ENCODE peak calls at places on chromosome 14, in seven cellular contexts. J is BJ, Y is lung, Q is prostate gland, A is breast epithelium, R is uterus, K is Peyer's patch. N is an unnamed sample. For H3K36me3, the result is how much of the 10 kb centered on the place peaks cover.

GRCh38 chr14:29851397-29851796 is 76.2 kb downstream of the PRKD1 start:
- DNase-seq in Q (no peak), A (no peak), K (no peak), R (no peak), J (no peak), Y (no peak), N (no peak)

GRCh38 chr14:32657081-32657480 is 281.6 kb upstream of the NPAS3 start:
- DNase-seq in Y (peak), R (no peak), K (no peak), J (no peak), Q (no peak), A (no peak), N (no peak)

GRCh38 chr14:96255501-96256366 is at the start of gene BDKRB1:
- DNase-seq in J (peak), A (no peak), Y (no peak), Q (no peak), R (no peak), K (peak), N (no peak)

GRCh38 chr14:59912443-59912842 is 7.5 kb upstream of the LRRC9 start:
- DNase-seq in J (no peak), Y (no peak), Q (no peak), K (no peak), A (no peak), R (no peak), N (no peak)

GRCh38 chr14:67413806-67414769 is 2.1 kb upstream of the PLEK2 start:
- DNase-seq in K (no peak), Q (no peak), A (no peak), Y (no peak), R (no peak), J (peak), N (no peak)

GRCh38 chr14:99677231-99677891 is 6.7 kb upstream of the CYP46A1 start:
- DNase-seq in R (no peak), K (no peak), J (no peak), A (no peak), Y (peak), Q (no peak), N (no peak)

GRCh38 chr14:47539065-47539464 is 136.3 kb downstream of the MDGA2 start:
- DNase-seq in Y (no peak), K (no peak), J (no peak), Q (no peak), R (no peak), A (no peak), N (no peak)

GRCh38 chr14:72745546-72745945 is 148.4 kb downstream of the DPF3 start:
- DNase-seq in A (no peak), Q (peak), Y (no peak), K (no peak), J (peak), R (no peak), N (no peak)

GRCh38 chr14:89473979-89474378 is 56.9 kb upstream of the FOXN3 start:
- DNase-seq in A (no peak), K (no peak), Y (no peak), R (no peak), J (no peak), Q (no peak), N (no peak)

GRCh38 chr14:56244138-56244789 is 126.1 kb downstream of the PELI2 start:
- DNase-seq in J (peak), Y (no peak), K (no peak), A (no peak), Q (no peak), R (no peak), N (no peak)

GRCh38 chr14:99626041-99626648 is 18.8 kb upstream of the HHIPL1 start:
- DNase-seq in Y (no peak), R (no peak), J (no peak), K (no peak), Q (no peak), A (no peak), N (no peak)

GRCh38 chr14:47658041-47658440 is 17.4 kb downstream of the MDGA2 start:
- DNase-seq in K (no peak), R (no peak), A (no peak), Q (no peak), J (no peak), Y (no peak), N (no peak)

GRCh38 chr14:51095854-51096823 is 1.2 kb upstream of the TRIM9 start:
- DNase-seq in J (no peak), Y (no peak), A (no peak), Q (no peak), R (peak), K (no peak), N (peak)

GRCh38 chr14:45038256-45038655 is 45.7 kb upstream of the PRPF39 start:
- DNase-seq in A (no peak), R (no peak), Y (no peak), Q (no peak), J (no peak), K (no peak), N (no peak)

GRCh38 chr14:96876747-96877146 is 79.6 kb downstream of the VRK1 start:
- DNase-seq in R (no peak), J (no peak), A (no peak), Y (no peak), K (no peak), Q (no peak), N (no peak)

GRCh38 chr14:51004352-51004800 is 60.1 kb upstream of the PYGL start:
- DNase-seq in K (no peak), J (no peak), A (no peak), Y (peak), R (no peak), Q (no peak), N (no peak)

GRCh38 chr14:52923902-52924575 is 26.8 kb downstream of the FERMT2 start:
- DNase-seq in Y (no peak), R (no peak), Q (no peak), K (no peak), A (no peak), J (no peak), N (no peak)

GRCh38 chr14:98953544-98954346 is 318.3 kb downstream of the BCL11B start:
- DNase-seq in R (peak), J (no peak), A (peak), K (no peak), Q (no peak), Y (peak), N (no peak)

GRCh38 chr14:22545842-22546721 is 42.9 kb downstream of the DAD1 start:
- DNase-seq in J (peak), K (no peak), A (no peak), R (peak), Y (no peak), Q (no peak), N (peak)

GRCh38 chr14:103734081-103734888 is 18.7 kb downstream of the ZFYVE21 start:
- DNase-seq in A (no peak), Q (no peak), J (no peak), R (no peak), Y (no peak), K (peak), N (no peak)
- H3K36me3 ChIP-seq in A (under half), Q (under half), J (under half), R (under half), Y (under half), K (half or more), N (under half)

GRCh38 chr14:94124582-94125377 is 4.6 kb downstream of the IFI27L2 start:
- DNase-seq in Y (no peak), R (no peak), Q (no peak), J (no peak), K (no peak), A (no peak), N (peak)
- H3K36me3 ChIP-seq in Y (under half), R (under half), Q (under half), J (under half), K (under half), A (under half), N (under half)

GRCh38 chr14:79745046-79745445 is 466.3 kb downstream of the DIO2 start:
- DNase-seq in Y (no peak), K (no peak), R (no peak), A (no peak), Q (no peak), J (no peak), N (no peak)
- H3K36me3 ChIP-seq in Y (under half), K (under half), R (under half), A (under half), Q (under half), J (under half), N (under half)

GRCh38 chr14:85530626-85531025 is 682 bp downstream of the FLRT2 start:
- DNase-seq in R (no peak), Q (no peak), Y (no peak), J (no peak), K (no peak), A (no peak), N (no peak)
- H3K36me3 ChIP-seq in R (under half), Q (under half), Y (under half), J (under half), K (under half), A (under half), N (under half)

DNA sequence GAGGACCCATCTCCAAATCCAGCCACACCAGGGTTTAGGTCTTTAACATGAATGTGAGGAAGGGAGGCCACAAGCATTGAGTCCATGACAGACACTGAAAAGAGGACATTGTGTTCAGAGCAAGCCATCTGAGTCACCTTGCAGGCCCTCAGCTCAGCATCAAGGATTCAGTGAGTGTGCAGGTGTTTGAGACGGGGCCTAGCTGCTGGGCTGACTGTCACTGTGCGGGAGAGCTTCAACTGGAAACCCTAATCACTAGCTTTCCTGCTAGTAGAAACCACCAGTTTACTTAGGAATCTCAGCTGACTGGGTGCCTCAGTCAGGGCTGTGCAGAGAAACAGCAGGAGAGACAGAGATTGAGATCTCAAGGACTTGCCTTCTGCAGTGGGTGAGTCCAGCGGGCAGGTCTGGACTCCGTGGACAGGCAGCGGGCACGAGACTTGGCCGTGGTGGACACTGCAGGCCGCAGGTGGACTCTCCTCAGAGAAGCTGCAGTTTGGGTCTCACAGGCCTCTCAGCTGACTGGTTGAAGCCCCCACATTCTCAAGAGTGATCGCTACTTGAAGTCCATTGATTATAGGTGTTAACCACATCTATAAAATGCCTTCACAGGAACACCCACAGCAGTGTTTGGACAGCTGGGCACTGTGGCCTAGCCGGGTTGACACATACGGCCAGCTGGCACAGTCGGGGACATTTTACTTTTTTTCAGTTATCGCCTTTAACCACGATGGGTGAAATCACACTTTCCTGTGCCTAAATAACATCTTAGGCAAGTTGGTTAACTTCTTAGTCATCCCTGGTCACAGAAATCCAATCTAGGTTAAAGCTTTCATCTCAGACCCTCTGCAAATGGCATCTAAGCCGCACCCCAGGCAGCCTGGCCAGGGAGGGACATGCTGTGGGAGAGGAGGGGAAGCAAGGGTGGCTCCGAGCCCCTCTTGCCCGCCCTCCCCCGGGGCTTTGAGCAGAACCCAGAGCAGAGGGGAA is 85.9 kb upstream of the DYNC1H1 start:
- DNase-seq in Y (no peak), J (no peak), A (no peak), R (no peak), K (no peak), Q (no peak), N (no peak)
- H3K36me3 ChIP-seq in Y (under half), J (under half), A (under half), R (under half), K (under half), Q (under half), N (under half)

GRCh38 chr14:81205639-81206038 is 15.1 kb downstream of the GTF2A1 start:
- DNase-seq in Y (no peak), J (no peak), R (no peak), K (no peak), Q (no peak), A (no peak), N (no peak)

GRCh38 chr14:81206115-81206514 is 14.6 kb downstream of the GTF2A1 start:
- DNase-seq in K (no peak), R (no peak), Y (no peak), J (no peak), A (no peak), Q (no peak), N (no peak)

GRCh38 chr14:81209187-81209836 is 11.4 kb downstream of the GTF2A1 start:
- DNase-seq in Q (no peak), K (no peak), Y (no peak), J (no peak), R (no peak), A (no peak), N (no peak)

GRCh38 chr14:81211844-81212243 is 8.9 kb downstream of the GTF2A1 start:
- DNase-seq in Q (no peak), A (no peak), K (no peak), J (no peak), R (no peak), Y (no peak), N (peak)

GRCh38 chr14:81208489-81208888 is 12.3 kb downstream of the GTF2A1 start:
- DNase-seq in Y (no peak), A (no peak), J (no peak), Q (no peak), K (no peak), R (no peak), N (no peak)
- H3K36me3 ChIP-seq in Y (under half), A (under half), J (under half), Q (under half), K (under half), R (under half), N (half or more)

DNA sequence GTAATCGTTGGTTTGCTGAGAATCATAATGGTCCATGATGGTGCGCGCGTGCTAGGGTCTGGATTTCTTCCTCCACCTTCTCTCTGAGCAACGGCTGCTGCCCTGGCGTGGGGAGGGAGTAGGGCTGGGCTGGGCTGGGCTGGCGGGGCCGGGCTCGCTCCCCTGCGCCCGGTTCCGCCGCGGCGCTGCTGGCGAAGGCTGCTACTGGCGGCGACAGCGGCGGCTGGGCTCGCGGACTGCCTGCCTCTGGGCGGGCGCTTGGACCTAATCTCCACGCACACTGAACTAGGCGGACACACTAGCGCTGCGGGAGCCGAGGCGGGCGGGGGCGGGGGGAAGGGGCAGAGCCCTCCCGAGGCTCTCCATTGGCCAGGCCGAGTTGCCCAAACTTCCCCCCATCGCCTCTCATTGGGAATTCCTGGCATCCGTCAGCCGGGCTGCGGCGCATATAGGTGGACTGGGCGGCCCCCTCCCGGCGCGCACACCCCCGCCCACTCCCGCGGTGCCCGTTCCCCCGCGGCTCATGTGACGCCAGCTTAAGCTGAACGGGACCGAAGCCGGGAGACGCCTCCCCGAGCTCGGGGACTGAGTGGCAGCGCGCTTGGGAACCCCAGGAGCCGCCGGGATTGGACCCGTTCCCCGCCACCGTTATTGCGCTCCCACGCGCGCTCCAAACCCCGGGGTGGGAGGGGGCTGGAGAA is at the start of gene ACTN1:
- DNase-seq in Y (peak), R (peak), K (peak), A (peak), J (peak), Q (peak), N (peak)
- H3K36me3 ChIP-seq in Y (under half), R (under half), K (under half), A (under half), J (under half), Q (under half), N (under half)

DNA sequence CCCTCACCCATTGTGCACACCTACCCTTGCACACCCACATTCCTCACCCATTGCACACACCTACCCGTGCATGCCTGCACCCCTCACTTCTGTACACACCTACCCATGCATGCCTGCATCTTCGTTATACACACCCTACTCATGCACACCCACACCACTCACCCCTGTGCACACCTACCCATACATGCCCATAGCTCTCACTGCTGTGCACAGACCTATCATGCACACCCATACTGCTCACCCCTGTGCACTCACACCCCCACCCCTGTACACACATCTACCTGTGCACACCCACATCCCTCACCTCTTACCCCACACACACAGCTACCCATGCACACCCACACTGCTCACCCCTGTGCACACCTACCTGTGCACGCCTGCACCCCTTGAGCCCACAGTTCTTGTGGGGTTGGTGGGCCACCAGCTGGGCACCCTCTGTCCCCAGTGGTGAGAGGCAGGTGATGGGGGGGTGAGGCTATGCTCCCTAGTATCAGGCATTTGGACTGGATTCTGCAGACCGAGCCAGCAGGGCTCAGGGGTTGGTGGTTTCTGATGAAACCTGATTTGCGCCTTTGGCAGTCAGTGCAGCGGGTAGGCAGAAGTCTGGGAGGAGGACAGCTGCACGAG is 15.6 kb downstream of the CEP170B start:
- DNase-seq in Y (no peak), J (no peak), Q (no peak), R (no peak), K (no peak), A (no peak), N (no peak)
- H3K36me3 ChIP-seq in Y (under half), J (under half), Q (under half), R (under half), K (half or more), A (under half), N (under half)

DNA sequence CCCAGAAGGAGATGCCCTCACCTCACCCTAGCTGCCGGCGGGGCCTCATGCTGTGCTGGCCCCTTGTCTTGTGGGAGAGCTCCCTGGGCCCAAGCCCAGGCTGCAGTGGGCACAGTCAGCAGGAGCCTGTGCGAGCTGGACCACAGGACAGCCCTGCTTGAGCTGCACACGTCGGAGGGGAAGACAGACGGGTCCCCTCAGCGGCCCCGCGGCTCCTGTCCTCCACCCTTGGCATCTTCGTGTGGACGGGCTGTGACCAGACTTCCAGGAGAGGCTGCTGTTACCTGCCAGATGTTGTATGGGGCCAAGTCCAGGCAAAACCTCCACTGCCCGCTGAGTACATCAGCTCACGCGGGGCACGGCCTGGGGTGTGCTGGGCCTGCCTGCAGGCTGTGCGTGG is 9.4 kb upstream of the TEX22 start:
- DNase-seq in Y (no peak), Q (no peak), A (no peak), J (no peak), R (no peak), K (no peak), N (no peak)
- H3K36me3 ChIP-seq in Y (under half), Q (under half), A (under half), J (under half), R (under half), K (under half), N (half or more)